ENCODE peak calls at places on chromosomes 16 and 17, in seven cellular contexts. K, L, J, U, B, D and X are unnamed samples. For H3K36me3, the result is how much of the 10 kb centered on the place peaks cover.

GRCh38 chr17:81731271-81731670 is 19.2 kb downstream of the SLC25A10 start:
- DNase-seq in B (no peak), J (no peak), U (no peak), L (no peak), K (no peak), D (no peak), X (no peak)

GRCh38 chr16:31269541-31269940 is 9.8 kb downstream of the ITGAM start:
- DNase-seq in D (no peak), B (no peak), K (no peak), J (no peak), L (no peak), U (no peak), X (no peak)

GRCh38 chr16:2775765-2776499 is 1.1 kb downstream of the ELOB start:
- DNase-seq in D (no peak), L (no peak), J (no peak), U (no peak), B (no peak), K (no peak), X (no peak)

GRCh38 chr17:74922694-74923537 is at the start of gene USH1G:
- DNase-seq in J (no peak), U (no peak), D (no peak), B (peak), K (no peak), L (no peak), X (no peak)

GRCh38 chr16:75385507-75386152 is 47.7 kb downstream of the CFDP1 start:
- DNase-seq in K (no peak), L (no peak), U (no peak), J (peak), D (peak), B (peak), X (no peak)

GRCh38 chr16:55370762-55371482 is 46.9 kb downstream of the IRX6 start:
- DNase-seq in B (peak), J (no peak), L (peak), U (no peak), D (peak), K (peak), X (peak)

GRCh38 chr17:48995332-48995870 is 1.8 kb upstream of the IGF2BP1 start:
- DNase-seq in J (no peak), D (no peak), U (no peak), L (peak), K (no peak), B (peak), X (no peak)

GRCh38 chr16:69187387-69187890 is 475 bp downstream of the SNTB2 start:
- DNase-seq in U (peak), L (peak), K (no peak), J (no peak), D (peak), B (peak), X (no peak)

GRCh38 chr17:15123593-15124590 is 141.2 kb downstream of the PMP22 start:
- DNase-seq in J (no peak), B (no peak), K (no peak), L (no peak), D (no peak), U (no peak), X (no peak)

GRCh38 chr16:86443508-86444130 is 66.7 kb upstream of the FOXF1 start:
- DNase-seq in L (no peak), D (no peak), B (no peak), U (no peak), J (no peak), K (no peak), X (no peak)
- H3K27ac ChIP-seq in L (no peak), D (no peak), B (no peak), U (no peak), J (no peak), K (no peak), X (no peak)

GRCh38 chr17:45096141-45096540 is 35.0 kb downstream of the NMT1 start:
- DNase-seq in U (no peak), D (no peak), L (no peak), B (peak), J (no peak), K (no peak), X (no peak)

GRCh38 chr17:45093444-45094110 is 32.5 kb downstream of the NMT1 start:
- DNase-seq in L (peak), U (no peak), B (no peak), J (no peak), D (no peak), K (no peak), X (no peak)

GRCh38 chr17:45098869-45099616 is 33.3 kb downstream of the PLCD3 start:
- DNase-seq in K (peak), J (no peak), D (peak), L (peak), B (peak), U (peak), X (peak)

GRCh38 chr17:45098081-45098868 is 34.0 kb downstream of the PLCD3 start:
- DNase-seq in B (no peak), L (no peak), K (no peak), D (no peak), J (no peak), U (no peak), X (no peak)

GRCh38 chr17:45096926-45097325 is 35.4 kb downstream of the PLCD3 start:
- DNase-seq in J (no peak), B (no peak), D (no peak), U (no peak), L (no peak), K (no peak), X (no peak)
- H3K36me3 ChIP-seq in J (under half), B (half or more), D (half or more), U (under half), L (half or more), K (half or more), X (under half)

DNA sequence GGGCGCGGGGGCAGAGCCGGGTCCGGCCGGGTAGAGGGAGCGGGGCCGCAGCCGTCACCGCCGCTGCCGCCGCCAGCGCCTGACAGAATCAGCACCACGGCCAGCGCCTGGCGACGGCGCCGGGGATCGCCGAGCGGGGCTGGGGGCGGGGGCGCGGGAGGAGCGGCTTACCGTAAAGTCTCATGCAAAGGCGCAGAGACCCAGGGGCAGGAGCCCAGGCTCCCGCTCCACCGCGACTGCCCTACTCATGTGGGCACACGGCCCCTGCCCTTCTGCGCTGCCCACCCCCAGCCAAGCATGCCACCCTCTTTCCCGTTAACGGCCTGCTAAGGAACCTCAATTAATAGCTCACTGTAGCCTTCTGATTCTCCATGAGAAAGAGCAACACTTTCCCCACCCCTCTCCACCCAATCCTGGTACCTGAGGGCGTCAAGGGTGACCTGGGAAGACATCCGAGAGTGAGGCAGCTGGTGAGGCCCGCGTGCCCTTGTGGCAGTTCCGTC is at the start of gene SEZ6:
- DNase-seq in K (no peak), B (peak), J (no peak), U (peak), D (peak), L (peak), X (peak)
- H3K4me3 ChIP-seq in K (no peak), B (peak), J (no peak), U (no peak), D (no peak), L (peak), X (no peak)

GRCh38 chr16:24939224-24939623 is 75.9 kb downstream of the ARHGAP17 start:
- DNase-seq in B (no peak), L (no peak), D (no peak), J (no peak), K (no peak), U (no peak), X (no peak)

GRCh38 chr16:24936151-24936550 is 79.0 kb downstream of the ARHGAP17 start:
- DNase-seq in L (no peak), D (no peak), K (no peak), B (no peak), J (no peak), U (no peak), X (no peak)

GRCh38 chr16:24939738-24940137 is 75.4 kb downstream of the ARHGAP17 start:
- DNase-seq in U (no peak), K (no peak), B (no peak), L (no peak), D (no peak), J (no peak), X (no peak)

GRCh38 chr16:24931091-24931490 is 84.1 kb downstream of the ARHGAP17 start:
- DNase-seq in U (no peak), D (no peak), L (no peak), B (no peak), J (no peak), K (no peak), X (no peak)

GRCh38 chr16:24935336-24935735 is 79.8 kb downstream of the ARHGAP17 start:
- DNase-seq in D (no peak), L (no peak), B (no peak), U (no peak), K (no peak), J (no peak), X (no peak)
- H3K27ac ChIP-seq in D (no peak), L (no peak), B (no peak), U (no peak), K (no peak), J (no peak), X (no peak)

GRCh38 chr17:37673386-37673785 is 30.1 kb upstream of the DDX52 start:
- DNase-seq in K (no peak), L (no peak), D (no peak), U (no peak), J (no peak), B (no peak), X (no peak)

GRCh38 chr17:37671028-37671812 is 28.0 kb upstream of the DDX52 start:
- DNase-seq in J (no peak), U (no peak), L (no peak), B (no peak), K (no peak), D (no peak), X (no peak)

GRCh38 chr17:37672545-37673078 is 29.4 kb upstream of the DDX52 start:
- DNase-seq in D (no peak), J (no peak), K (no peak), L (no peak), U (no peak), B (no peak), X (no peak)

GRCh38 chr17:37674511-37674910 is 31.3 kb upstream of the DDX52 start:
- DNase-seq in D (no peak), J (no peak), K (no peak), L (no peak), B (no peak), U (no peak), X (no peak)

GRCh38 chr17:37671813-37672544 is 28.7 kb upstream of the DDX52 start:
- DNase-seq in K (no peak), L (no peak), D (no peak), U (no peak), J (no peak), B (no peak), X (no peak)
- H3K36me3 ChIP-seq in K (under half), L (under half), D (under half), U (under half), J (under half), B (under half), X (under half)

GRCh38 chr17:7328009-7328408 is 1.1 kb downstream of the NEURL4 start:
- DNase-seq in L (no peak), K (no peak), B (no peak), J (no peak), U (no peak), D (no peak), X (no peak)

GRCh38 chr17:7330099-7331015 is 1.2 kb upstream of the NEURL4 start:
- DNase-seq in J (no peak), B (peak), L (peak), K (no peak), U (peak), D (peak), X (peak)

GRCh38 chr17:7327501-7327900 is 1.6 kb downstream of the NEURL4 start:
- DNase-seq in K (no peak), U (no peak), L (no peak), J (no peak), D (no peak), B (no peak), X (no peak)

GRCh38 chr17:7328840-7329359 is at the start of gene NEURL4:
- DNase-seq in U (no peak), B (peak), K (no peak), L (no peak), J (no peak), D (no peak), X (no peak)

DNA sequence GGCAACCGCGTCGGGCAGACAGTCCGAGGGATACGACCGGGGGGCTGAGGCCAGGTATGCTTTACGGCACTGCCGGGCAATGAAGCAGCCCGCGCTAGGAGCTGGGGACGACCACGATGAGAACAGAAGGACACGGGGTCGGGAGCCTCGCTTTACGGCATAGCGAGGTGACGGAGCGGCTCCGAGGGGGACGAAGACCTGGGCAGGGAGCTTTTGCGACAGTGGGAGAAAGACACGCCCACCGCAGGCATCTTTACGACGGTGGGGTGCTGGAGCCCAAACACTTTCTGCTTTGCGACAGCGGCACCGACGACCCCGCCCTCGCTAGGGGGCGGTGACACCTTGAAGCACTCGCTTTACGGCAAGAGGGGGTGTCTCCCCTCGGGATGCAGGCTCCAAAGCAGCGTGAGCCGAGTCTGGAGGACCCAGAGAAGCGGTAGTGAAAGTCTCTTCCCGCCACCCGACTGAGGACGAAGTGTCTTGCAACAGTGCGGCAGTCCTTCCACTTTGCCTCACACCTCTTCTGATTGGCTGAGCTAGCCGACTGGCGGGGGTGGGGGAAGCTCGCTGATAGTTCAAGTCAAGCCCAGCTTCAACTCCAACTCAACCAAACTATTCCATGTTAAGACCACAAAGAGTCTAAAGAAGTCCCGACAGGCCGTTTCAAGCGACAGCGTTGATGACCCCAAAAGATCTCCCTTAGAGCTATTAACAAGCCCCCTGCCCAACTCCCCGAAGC is 394 bp upstream of the NEURL4 start:
- DNase-seq in B (peak), L (peak), J (peak), D (peak), K (peak), U (peak), X (peak)
- H3K4me3 ChIP-seq in B (peak), L (peak), J (peak), D (peak), K (peak), U (peak), X (peak)

GRCh38 chr16:84307209-84307954 is 12.7 kb downstream of the WFDC1 start:
- DNase-seq in J (no peak), D (no peak), U (no peak), L (no peak), B (no peak), K (no peak), X (no peak)

GRCh38 chr16:84313921-84314320 is 19.2 kb downstream of the WFDC1 start:
- DNase-seq in D (no peak), U (no peak), L (no peak), B (no peak), K (no peak), J (no peak), X (no peak)

GRCh38 chr16:84312783-84313382 is 18.2 kb downstream of the WFDC1 start:
- DNase-seq in D (no peak), J (no peak), L (no peak), B (peak), K (no peak), U (no peak), X (no peak)

GRCh38 chr16:84308120-84308519 is 13.4 kb downstream of the WFDC1 start:
- DNase-seq in K (no peak), J (no peak), U (no peak), L (no peak), B (peak), D (peak), X (no peak)

DNA sequence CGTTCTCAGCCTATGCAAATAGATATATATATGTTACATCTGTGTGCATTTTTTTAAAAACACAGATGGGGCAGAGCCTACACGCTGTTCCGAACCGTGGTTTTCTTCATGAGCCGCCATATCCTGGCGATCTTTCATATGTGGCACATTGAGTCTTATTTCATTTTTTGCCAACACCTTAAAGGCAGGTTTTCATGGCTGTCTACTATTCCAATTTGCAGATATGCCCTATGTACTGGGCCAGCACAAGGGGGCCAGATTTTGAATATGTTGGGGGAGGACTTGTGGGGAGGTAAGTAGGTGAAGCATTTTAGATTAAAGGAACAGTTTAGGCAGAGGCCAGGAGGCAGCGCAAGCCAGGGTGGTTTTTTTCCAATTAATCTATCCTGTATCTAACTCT is 16.0 kb downstream of the WFDC1 start:
- DNase-seq in B (no peak), U (no peak), K (no peak), D (no peak), L (no peak), J (no peak), X (no peak)
- H3K27ac ChIP-seq in B (no peak), U (no peak), K (no peak), D (no peak), L (no peak), J (no peak), X (no peak)